ENCODE peak calls at places on chromosomes 12 and 14, in six cellular contexts. H is HCT116, K is GM12878, E is K562, G is H1, Q is HepG2. V is an unnamed sample. For H3K36me3 and H3K4me1, the result is how much of the 10 kb centered on the place peaks cover.

GRCh38 chr14:30251017-30251416 is 307.9 kb upstream of the G2E3 start:
- DNase-seq in H (no peak), E (no peak), Q (no peak), G (no peak), K (no peak), V (no peak)

GRCh38 chr14:73007835-73008234 is 19.1 kb downstream of the ZFYVE1 start:
- DNase-seq in H (no peak), K (no peak), Q (peak), G (no peak), E (no peak), V (no peak)

GRCh38 chr12:119544780-119545625 is 48.6 kb upstream of the TMEM233 start:
- DNase-seq in Q (peak), G (peak), E (peak), H (peak), K (peak), V (peak)

GRCh38 chr14:37592288-37593274 is 2.5 kb downstream of the FOXA1 start:
- DNase-seq in Q (no peak), G (peak), E (no peak), K (no peak), H (no peak), V (no peak)

GRCh38 chr14:86168376-86168775 is 638.4 kb downstream of the FLRT2 start:
- DNase-seq in G (no peak), Q (no peak), K (no peak), E (no peak), H (no peak), V (no peak)

GRCh38 chr14:103155013-103155412 is 31.8 kb downstream of the TNFAIP2 start:
- DNase-seq in G (no peak), H (peak), E (no peak), Q (peak), K (no peak), V (no peak)

GRCh38 chr14:90803249-90803648 is 13.0 kb downstream of the TTC7B start:
- DNase-seq in G (no peak), Q (no peak), K (no peak), E (peak), H (no peak), V (no peak)

GRCh38 chr12:118689793-118690192 is 291.5 kb upstream of the SRRM4 start:
- DNase-seq in G (no peak), Q (no peak), K (peak), E (no peak), H (no peak), V (no peak)

GRCh38 chr14:60642270-60642789 is 6.9 kb downstream of the SIX1 start:
- DNase-seq in E (no peak), H (no peak), Q (no peak), G (peak), K (no peak), V (no peak)

DNA sequence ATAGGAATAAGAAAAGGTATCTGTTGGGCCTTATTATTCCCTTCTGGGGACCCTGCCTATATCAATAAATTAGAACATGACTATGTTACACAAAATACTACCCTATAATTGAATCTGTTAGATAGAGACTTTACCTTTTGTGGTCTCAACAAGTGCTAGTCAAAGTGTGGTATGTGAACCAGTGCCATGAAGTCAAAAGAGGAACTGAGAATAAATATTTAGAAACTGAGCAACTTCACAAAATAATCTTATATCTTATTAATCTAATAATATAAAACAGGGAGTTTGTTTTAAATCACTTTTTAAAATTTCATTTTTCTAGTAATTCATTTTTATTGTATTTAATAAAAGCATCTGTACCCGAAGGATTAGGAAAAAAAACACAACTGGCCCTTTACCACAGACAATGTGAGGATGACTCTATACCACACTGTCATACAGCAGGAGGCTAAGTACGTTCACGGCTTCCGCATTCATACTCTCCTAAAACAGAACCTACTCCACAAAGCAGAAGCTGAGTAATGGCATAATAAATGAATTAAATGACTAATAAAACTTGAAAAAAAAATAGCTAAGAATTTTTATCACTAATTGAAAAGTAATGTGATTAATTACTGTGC is 42.1 kb downstream of the SEC23A start:
- DNase-seq in G (no peak), Q (no peak), H (no peak), K (peak), E (no peak), V (no peak)
- H3K36me3 ChIP-seq in G (half or more), Q (under half), H (under half), K (under half), E (under half), V (under half)

GRCh38 chr12:65162609-65163008 is 6.8 kb upstream of the LEMD3 start:
- DNase-seq in G (no peak), Q (no peak), E (no peak), K (no peak), H (no peak), V (no peak)
- TF ChIP-seq ZNF274 in G (no peak), Q (no peak), E (no peak), K (no peak), H (no peak), V (no peak)

DNA sequence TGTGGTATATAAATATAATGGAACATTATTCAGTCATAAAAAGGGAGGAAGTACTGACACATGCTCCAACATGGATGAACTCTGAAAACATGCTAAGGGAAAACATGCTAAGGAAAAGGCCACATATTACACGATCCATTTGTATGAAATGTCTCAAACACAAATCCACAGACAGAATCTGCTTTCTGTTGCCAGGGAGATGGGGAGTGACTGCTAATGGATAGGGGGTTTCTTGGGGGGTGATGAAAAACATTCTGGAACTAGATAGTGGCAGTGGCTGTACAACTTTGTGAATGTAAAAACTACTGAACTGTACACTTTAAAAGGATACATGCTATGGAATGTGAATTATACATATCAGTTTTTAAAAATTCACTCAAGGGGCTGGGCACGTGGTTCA is 6.6 kb downstream of the PPTC7 start:
- DNase-seq in H (no peak), K (no peak), Q (no peak), G (no peak), E (no peak), V (no peak)
- H3K4me1 ChIP-seq in H (half or more), K (under half), Q (half or more), G (under half), E (under half), V (under half)

GRCh38 chr14:64444984-64445845 is 20.1 kb upstream of the AKAP5 start:
- DNase-seq in G (no peak), K (peak), Q (no peak), H (no peak), E (peak), V (no peak)
- H3K36me3 ChIP-seq in G (half or more), K (under half), Q (under half), H (half or more), E (half or more), V (half or more)

DNA sequence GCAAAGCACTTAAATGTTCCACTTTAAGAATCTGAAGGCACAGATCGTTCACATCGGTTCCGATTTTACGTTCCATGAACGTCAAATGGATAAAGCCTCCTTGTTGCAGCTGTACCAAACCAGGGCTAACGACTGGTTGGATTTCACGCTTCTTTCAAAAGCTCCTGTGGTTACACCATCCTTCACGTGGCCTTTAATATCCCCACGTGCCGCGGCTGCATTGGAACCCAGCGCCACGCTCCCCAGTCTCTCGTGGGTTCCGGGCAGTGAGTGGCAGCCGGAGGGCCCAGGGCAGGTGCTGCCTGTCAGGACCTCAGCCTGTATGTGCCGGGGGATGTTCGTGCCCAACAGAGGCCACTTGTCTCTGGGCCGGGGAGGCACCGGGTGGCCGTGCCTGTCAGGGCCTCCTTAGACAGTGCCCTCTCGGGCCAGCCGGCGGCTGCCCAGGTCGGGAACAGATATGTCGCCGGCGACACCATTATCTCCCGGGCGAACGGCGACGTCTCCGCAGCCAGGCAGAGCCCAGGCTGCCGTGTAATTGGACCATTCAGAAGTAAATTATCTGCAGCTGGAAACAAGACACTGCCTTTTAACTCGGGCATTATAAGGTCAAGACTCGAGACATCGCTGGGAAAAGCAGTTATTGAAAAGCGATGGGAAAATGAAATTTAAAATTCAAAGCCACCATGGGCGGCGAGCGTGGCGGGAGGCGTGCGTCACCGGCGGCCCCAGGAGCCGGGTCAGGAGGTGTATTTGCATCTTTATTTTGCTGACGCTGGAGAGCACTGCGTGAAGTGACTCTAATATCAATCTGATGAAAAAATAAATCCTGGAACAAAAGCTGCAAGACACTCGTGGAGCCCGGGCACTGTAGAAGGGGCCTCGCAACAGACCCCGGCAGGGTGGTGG is 195.8 kb downstream of the KIF26A start:
- DNase-seq in K (no peak), H (no peak), E (no peak), G (no peak), Q (no peak), V (no peak)
- TF ChIP-seq ZNF274 in K (no peak), H (no peak), E (no peak), G (no peak), Q (no peak), V (no peak)

GRCh38 chr12:90964616-90965015 is 9.6 kb upstream of the CCER1 start:
- DNase-seq in K (no peak), E (no peak), G (no peak), H (no peak), Q (no peak), V (no peak)
- H3K4me1 ChIP-seq in K (under half), E (under half), G (under half), H (under half), Q (under half), V (under half)

GRCh38 chr14:35004839-35005238 is 22.0 kb downstream of the SRP54 start:
- DNase-seq in H (no peak), E (no peak), G (no peak), K (no peak), Q (no peak), V (no peak)
- H3K36me3 ChIP-seq in H (under half), E (under half), G (under half), K (under half), Q (under half), V (under half)

GRCh38 chr12:112160611-112161010 is 35.3 kb downstream of the TRAFD1 start:
- DNase-seq in E (no peak), G (no peak), H (no peak), Q (no peak), K (no peak), V (no peak)

GRCh38 chr12:112163056-112163455 is 37.7 kb downstream of the TRAFD1 start:
- DNase-seq in K (no peak), G (no peak), H (no peak), Q (no peak), E (no peak), V (no peak)

GRCh38 chr12:112162261-112162790 is 37.0 kb downstream of the TRAFD1 start:
- DNase-seq in K (no peak), H (no peak), E (no peak), Q (no peak), G (no peak), V (no peak)

GRCh38 chr12:112161711-112162110 is 36.4 kb downstream of the TRAFD1 start:
- DNase-seq in G (no peak), H (no peak), Q (no peak), K (no peak), E (no peak), V (no peak)

GRCh38 chr12:112159146-112159541 is 33.8 kb downstream of the TRAFD1 start:
- DNase-seq in H (no peak), K (no peak), E (no peak), G (no peak), Q (no peak), V (no peak)
- TF ChIP-seq ZNF274 in H (no peak), K (no peak), E (no peak), G (no peak), Q (no peak), V (no peak)

GRCh38 chr12:124500232-124501079 is 67.0 kb downstream of the NCOR2 start:
- DNase-seq in H (no peak), Q (peak), G (peak), E (no peak), K (no peak), V (peak)

GRCh38 chr12:124499873-124500231 is 67.6 kb downstream of the NCOR2 start:
- DNase-seq in E (no peak), G (no peak), Q (no peak), H (no peak), K (no peak), V (no peak)

GRCh38 chr12:124498178-124498869 is 69.1 kb downstream of the NCOR2 start:
- DNase-seq in E (no peak), H (no peak), G (no peak), K (no peak), Q (no peak), V (no peak)

GRCh38 chr12:124497658-124498057 is 69.8 kb downstream of the NCOR2 start:
- DNase-seq in H (no peak), K (no peak), G (no peak), Q (no peak), E (no peak), V (no peak)

GRCh38 chr12:124498870-124499753 is 68.3 kb downstream of the NCOR2 start:
- DNase-seq in K (no peak), G (no peak), H (no peak), Q (no peak), E (no peak), V (no peak)
- H3K4me1 ChIP-seq in K (under half), G (under half), H (under half), Q (under half), E (half or more), V (under half)

GRCh38 chr12:57156701-57157403 is 9.4 kb upstream of the LRP1-AS start:
- DNase-seq in Q (no peak), H (no peak), E (no peak), G (no peak), K (no peak), V (no peak)
- H3K36me3 ChIP-seq in Q (half or more), H (under half), E (under half), G (half or more), K (under half), V (half or more)

V was measured in NT2/D1.